ENCODE peak calls at places on chromosomes 2 and 18, in five cellular contexts. C is NCI-H1417; N is fibroblast of the aortic adventitia; W is activated naive CD4-positive, alpha-beta T cell treated with anti-CD3 and anti-CD28 coated beads, Interleukin-2, amount 50 U/mL, for 16 hours; U is activated T-cell treated with anti-CD3 and anti-CD28 coated beads for 4 hours. J is an unnamed sample.

GRCh38 chr2:118032169-118033013 is 18.5 kb upstream of the CCDC93 start:
- DNase-seq in C (peak; percentile 4), N (peak; percentile 57), W (peak; percentile 26), U (peak; percentile 22), J (no peak)

GRCh38 chr2:211766689-211767088 is 771.9 kb downstream of the ERBB4 start:
- DNase-seq in C (no peak), N (no peak), W (no peak), U (no peak), J (no peak)

GRCh38 chr2:145186303-145186702 is 666.4 kb upstream of the ZEB2 start:
- DNase-seq in C (no peak), N (peak; percentile 14), W (no peak), U (no peak), J (no peak)

GRCh38 chr18:45518770-45519169 is 96.5 kb upstream of the SLC14A2 start:
- DNase-seq in C (peak; percentile 15), N (no peak), W (no peak), U (no peak), J (no peak)

GRCh38 chr2:20069756-20070155 is 18.3 kb upstream of the LAPTM4A start:
- DNase-seq in C (no peak), N (no peak), W (no peak), U (no peak), J (no peak)

GRCh38 chr2:237558918-237559645 is 7.3 kb upstream of the PRLH start:
- DNase-seq in C (peak; percentile 30), N (peak; percentile 83), W (no peak), U (no peak), J (no peak)

GRCh38 chr2:105330681-105331375 is 1.3 kb upstream of the TGFBRAP1 start:
- DNase-seq in C (no peak), N (no peak), W (no peak), U (no peak), J (no peak)

GRCh38 chr2:225006730-225007129 is 35.5 kb downstream of the DOCK10 start:
- DNase-seq in C (no peak), N (no peak), W (no peak), U (no peak), J (no peak)

GRCh38 chr18:57107141-57107832 is 39.6 kb upstream of the BOD1L2 start:
- DNase-seq in C (no peak), N (peak; percentile 49), W (no peak), U (no peak), J (no peak)

GRCh38 chr2:79511320-79511951 is 1.4 kb upstream of the CTNNA2 start:
- DNase-seq in C (no peak), N (peak; percentile 25), W (no peak), U (no peak), J (no peak)

GRCh38 chr2:156826342-156826933 is 390.3 kb downstream of the GPD2 start:
- DNase-seq in C (no peak), N (peak; percentile 53), W (no peak), U (no peak), J (no peak)

GRCh38 chr2:24050041-24050655 is 607 bp downstream of the FKBP1B start:
- DNase-seq in C (peak; percentile 47), N (peak; percentile 14), W (peak; percentile 13), U (no peak), J (no peak)

GRCh38 chr2:140580799-140581198 is 1550.0 kb downstream of the LRP1B start:
- DNase-seq in C (peak; percentile 34), N (peak; percentile 11), W (no peak), U (no peak), J (no peak)

GRCh38 chr2:201575971-201576370 is 67.3 kb downstream of the TMEM237 start:
- DNase-seq in C (no peak), N (no peak), W (no peak), U (no peak), J (no peak)

GRCh38 chr18:48475635-48476549 is 62.9 kb upstream of the CTIF start:
- DNase-seq in C (peak; percentile 66), N (peak; percentile 91), W (no peak), U (no peak), J (no peak)

GRCh38 chr18:44341759-44342158 is 338.9 kb upstream of the SETBP1 start:
- DNase-seq in C (no peak), N (no peak), W (no peak), U (no peak), J (no peak)

GRCh38 chr18:21117385-21118135 is 5.9 kb upstream of the ROCK1 start:
- DNase-seq in C (no peak), N (peak; percentile 93), W (no peak), U (no peak), J (no peak)

GRCh38 chr2:163877316-163877715 is 141.5 kb upstream of the FIGN start:
- DNase-seq in C (no peak), N (peak; percentile 64), W (no peak), U (no peak), J (no peak)

GRCh38 chr18:21820035-21820810 is 79.6 kb downstream of the MIB1 start:
- DNase-seq in C (no peak), N (peak; percentile 52), W (no peak), U (no peak), J (no peak)

GRCh38 chr2:37698931-37699481 is 27.6 kb upstream of the CDC42EP3 start:
- DNase-seq in C (no peak), N (peak; percentile 49), W (no peak), U (no peak), J (no peak)

GRCh38 chr2:74290466-74291216 is 52.6 kb downstream of the SLC4A5 start:
- DNase-seq in C (no peak), N (no peak), W (peak; percentile 20), U (peak; percentile 12), J (no peak)

GRCh38 chr2:201697899-201698298 is 545 bp downstream of the MPP4 start:
- DNase-seq in C (no peak), N (peak; percentile 91), W (no peak), U (no peak), J (no peak)

GRCh38 chr2:55620123-55620779 is 2.8 kb upstream of the PPP4R3B start:
- DNase-seq in C (no peak), N (no peak), W (no peak), U (no peak), J (no peak)

GRCh38 chr2:218961651-218962570 is 2.4 kb downstream of the CDK5R2 start:
- DNase-seq in C (peak; percentile 57), N (no peak), W (no peak), U (no peak), J (no peak)

GRCh38 chr18:79634593-79634992 is 45.0 kb upstream of the CTDP1 start:
- DNase-seq in C (no peak), N (no peak), W (no peak), U (no peak), J (no peak)

GRCh38 chr2:195212586-195212985 is 444.4 kb upstream of the SLC39A10 start:
- DNase-seq in C (peak; percentile 2), N (no peak), W (no peak), U (no peak), J (no peak)

GRCh38 chr18:27549335-27550039 is 364.4 kb upstream of the CHST9 start:
- DNase-seq in C (no peak), N (no peak), W (no peak), U (no peak), J (no peak)

GRCh38 chr2:37779123-37779522 is 107.7 kb upstream of the CDC42EP3 start:
- DNase-seq in C (no peak), N (no peak), W (no peak), U (no peak), J (no peak)

GRCh38 chr18:47036298-47036874 is 965 bp upstream of the ELOA2 start:
- DNase-seq in C (no peak), N (peak; percentile 15), W (no peak), U (no peak), J (no peak)

GRCh38 chr2:230793573-230794359 is 71.0 kb upstream of the ITM2C start:
- DNase-seq in C (no peak), N (peak; percentile 96), W (peak; percentile 61), U (peak; percentile 52), J (peak; percentile 85)

GRCh38 chr18:1050012-1050657 is 145.5 kb downstream of the ADCYAP1 start:
- DNase-seq in C (no peak), N (peak; percentile 32), W (no peak), U (no peak), J (no peak)